ENCODE peak calls at places on chromosome 7, in ten cellular contexts. E is HFF-Myc; O is AG04449; M is activated effector memory CD4-positive, alpha-beta T cell treated with Interleukin-2 at 50 U/mL for 16 hours; U is brain microvascular endothelial cell; R is T-helper 2 cell; D is lower lobe of right lung; P is NCI-H1417; F is HEK293T; Z is Calu3. Y is an unnamed sample.
A peak's percentile ranks its signal among the peaks of the same experiment; 100 is the strongest.

GRCh38 chr7:156177396-156178055 is 365.3 kb upstream of the SHH start:
- DNase-seq in R (no peak), O (no peak), F (no peak), M (no peak), D (no peak), Z (no peak), E (no peak), P (peak; percentile 83), U (no peak), Y (no peak)

GRCh38 chr7:138244606-138245005 is 168.3 kb downstream of the AKR1D1 start:
- DNase-seq in R (no peak), P (no peak), M (no peak), E (no peak), Z (no peak), O (no peak), U (no peak), F (no peak), D (no peak), Y (no peak)

GRCh38 chr7:37031571-37032257 is 307.4 kb upstream of the AOAH start:
- DNase-seq in R (peak; percentile 9), Z (peak; percentile 91), O (peak; percentile 97), F (peak; percentile 49), P (peak; percentile 75), U (peak; percentile 99), M (no peak), D (peak; percentile 50), E (peak; percentile 99), Y (peak; percentile 97)

GRCh38 chr7:150402671-150403321 is 23.7 kb downstream of the ZNF775 start:
- DNase-seq in Z (no peak), P (no peak), E (no peak), D (no peak), U (no peak), M (no peak), O (no peak), F (no peak), R (no peak), Y (no peak)

GRCh38 chr7:949021-949934 is 5.2 kb downstream of the ADAP1 start:
- DNase-seq in F (no peak), D (peak; percentile 47), O (no peak), M (no peak), R (no peak), E (no peak), P (no peak), Z (peak; percentile 98), U (no peak), Y (no peak)

GRCh38 chr7:45703911-45704682 is 129.9 kb downstream of the ADCY1 start:
- DNase-seq in O (no peak), E (no peak), U (no peak), F (no peak), M (no peak), D (no peak), P (no peak), Z (no peak), R (no peak), Y (no peak)

GRCh38 chr7:54653905-54654304 is 105.1 kb downstream of the SEC61G start:
- DNase-seq in M (no peak), P (no peak), F (no peak), E (no peak), U (no peak), R (no peak), O (no peak), D (no peak), Z (no peak), Y (no peak)

GRCh38 chr7:66839814-66840213 is 81.2 kb upstream of the TMEM248 start:
- DNase-seq in R (no peak), P (no peak), F (no peak), D (no peak), M (no peak), O (no peak), U (no peak), Z (no peak), E (no peak), Y (no peak)

GRCh38 chr7:111429781-111430180 is 132.5 kb downstream of the IMMP2L start:
- DNase-seq in D (no peak), U (no peak), M (no peak), P (no peak), Z (no peak), F (no peak), E (no peak), R (no peak), O (peak; percentile 36), Y (no peak)

GRCh38 chr7:80070391-80070790 is 64.2 kb upstream of the GNAI1 start:
- DNase-seq in O (no peak), D (no peak), R (no peak), P (no peak), F (no peak), U (no peak), Z (no peak), M (no peak), E (no peak), Y (no peak)

GRCh38 chr7:92729172-92729571 is 107.2 kb downstream of the CDK6 start:
- DNase-seq in D (no peak), F (no peak), O (no peak), R (peak; percentile 64), U (no peak), M (no peak), P (no peak), Z (no peak), E (no peak), Y (no peak)

GRCh38 chr7:156026076-156027002 is 214.1 kb upstream of the SHH start:
- DNase-seq in D (no peak), O (no peak), R (no peak), M (no peak), Z (no peak), P (no peak), E (no peak), F (no peak), U (no peak), Y (no peak)

GRCh38 chr7:111638048-111638447 is 75.8 kb upstream of the IMMP2L start:
- DNase-seq in O (no peak), D (no peak), M (no peak), R (no peak), Z (no peak), U (no peak), F (no peak), E (no peak), P (no peak), Y (no peak)

GRCh38 chr7:90772410-90772809 is 176.3 kb downstream of the CDK14 start:
- DNase-seq in F (no peak), R (no peak), Z (no peak), U (no peak), E (no peak), M (no peak), O (no peak), P (no peak), D (no peak), Y (no peak)

GRCh38 chr7:24290004-24290641 is 6.1 kb downstream of the NPY start:
- DNase-seq in D (no peak), O (no peak), R (peak; percentile 78), F (peak; percentile 70), P (peak; percentile 52), U (peak; percentile 12), E (no peak), M (no peak), Z (peak; percentile 59), Y (no peak)

GRCh38 chr7:112134039-112134438 is 72.2 kb downstream of the DOCK4 start:
- DNase-seq in P (no peak), U (no peak), E (no peak), R (no peak), D (no peak), F (no peak), M (no peak), Z (no peak), O (no peak), Y (no peak)

GRCh38 chr7:27917774-27918314 is 177.9 kb downstream of the TAX1BP1 start:
- DNase-seq in M (no peak), F (no peak), P (no peak), E (no peak), R (peak; percentile 71), Z (no peak), D (no peak), U (peak; percentile 85), O (peak; percentile 16), Y (peak; percentile 61)

GRCh38 chr7:16989883-16990413 is 108.2 kb upstream of the AGR3 start:
- DNase-seq in Z (peak; percentile 95), P (peak; percentile 48), F (no peak), O (peak; percentile 37), R (no peak), M (no peak), E (peak; percentile 42), U (peak; percentile 62), D (peak; percentile 75), Y (peak; percentile 89)

GRCh38 chr7:88075216-88075615 is 141.2 kb downstream of the ADAM22 start:
- DNase-seq in Z (no peak), E (no peak), F (no peak), M (no peak), P (no peak), D (no peak), R (peak; percentile 9), O (no peak), U (no peak), Y (no peak)

GRCh38 chr7:140533394-140533872 is 54.1 kb upstream of the MKRN1 start:
- DNase-seq in U (peak; percentile 25), D (no peak), P (no peak), Z (no peak), O (no peak), R (peak; percentile 28), E (no peak), F (no peak), M (no peak), Y (no peak)

GRCh38 chr7:143003393-143004051 is 23.4 kb downstream of the OR9A2 start:
- DNase-seq in R (peak; percentile 71), M (no peak), Z (peak; percentile 15), F (peak; percentile 61), O (no peak), U (no peak), E (no peak), D (no peak), P (no peak), Y (no peak)

GRCh38 chr7:117666689-117667088 is 186.9 kb downstream of the CFTR start:
- DNase-seq in F (no peak), E (no peak), M (no peak), Z (no peak), P (no peak), D (no peak), U (no peak), R (no peak), O (no peak), Y (no peak)

GRCh38 chr7:158087196-158087595 is 500.4 kb downstream of the PTPRN2 start:
- DNase-seq in Z (no peak), D (peak; percentile 14), R (no peak), M (no peak), U (no peak), F (no peak), O (no peak), E (no peak), P (no peak), Y (no peak)

GRCh38 chr7:74217455-74218342 is 7.9 kb downstream of the LAT2 start:
- DNase-seq in O (no peak), E (no peak), U (no peak), D (no peak), M (no peak), P (no peak), Z (no peak), R (peak; percentile 69), F (no peak), Y (no peak)

GRCh38 chr7:76044375-76044774 is 3.4 kb downstream of the STYXL1 start:
- DNase-seq in D (no peak), E (no peak), O (no peak), Z (no peak), R (no peak), U (no peak), M (no peak), P (no peak), F (no peak), Y (no peak)

GRCh38 chr7:80499350-80499955 is 12.4 kb downstream of the GNAT3 start:
- DNase-seq in P (no peak), M (no peak), R (no peak), F (no peak), O (peak; percentile 77), U (peak; percentile 97), D (peak; percentile 48), Z (peak; percentile 50), E (peak; percentile 72), Y (peak; percentile 88)

GRCh38 chr7:136533732-136534131 is 334.7 kb upstream of the CHRM2 start:
- DNase-seq in M (no peak), E (no peak), U (no peak), P (no peak), O (no peak), R (no peak), D (no peak), Z (no peak), F (no peak), Y (no peak)

Y was measured in epithelial cell of prostate.